ENCODE peak calls at places on chromosome 6, in six cellular contexts. E, Z, X, J, P and B are unnamed samples.
A peak's percentile ranks its signal among the peaks of the same experiment; 100 is the strongest.

GRCh38 chr6:98416027-98416426 is 418.3 kb upstream of the POU3F2 start:
- DNase-seq in P (no peak), Z (no peak), E (no peak), X (no peak), J (no peak), B (peak; percentile 20)

GRCh38 chr6:43172127-43173007 is 1.3 kb downstream of the SRF start:
- DNase-seq in E (peak; percentile 24), Z (peak; percentile 27), X (no peak), P (no peak), J (peak; percentile 29), B (peak; percentile 74)

GRCh38 chr6:156731436-156731835 is 45.7 kb upstream of the ARID1B start:
- DNase-seq in P (no peak), Z (peak; percentile 86), E (peak; percentile 12), X (no peak), J (no peak), B (no peak)

GRCh38 chr6:168367285-168367720 is 47.7 kb upstream of the DACT2 start:
- DNase-seq in J (no peak), E (no peak), X (no peak), P (no peak), Z (no peak), B (no peak)

GRCh38 chr6:41228616-41229015 is 467 bp downstream of the TREML4 start:
- DNase-seq in E (peak; percentile 37), P (no peak), X (no peak), Z (no peak), J (no peak), B (no peak)

GRCh38 chr6:166500246-166500645 is 86.2 kb downstream of the RAMACL start:
- DNase-seq in E (no peak), X (no peak), P (no peak), Z (no peak), J (no peak), B (peak; percentile 91)

GRCh38 chr6:165858571-165858970 is 195.5 kb upstream of the PDE10A start:
- DNase-seq in X (no peak), P (no peak), Z (peak; percentile 44), E (peak; percentile 43), J (no peak), B (no peak)

GRCh38 chr6:2641044-2641673 is 109.6 kb downstream of the MYLK4 start:
- DNase-seq in P (no peak), J (no peak), X (no peak), Z (no peak), E (no peak), B (no peak)

GRCh38 chr6:73353636-73354388 is at the start of gene DPPA5:
- DNase-seq in E (no peak), Z (no peak), X (no peak), J (no peak), P (no peak), B (no peak)

GRCh38 chr6:151649835-151650234 is 156.0 kb downstream of the CCDC170 start:
- DNase-seq in P (no peak), J (peak; percentile 43), Z (no peak), X (no peak), E (no peak), B (no peak)

GRCh38 chr6:33620584-33621395 is at the start of gene ITPR3:
- DNase-seq in Z (peak; percentile 27), P (peak; percentile 28), X (no peak), J (no peak), E (peak; percentile 66), B (peak; percentile 86)

GRCh38 chr6:5094327-5094726 is 9.2 kb downstream of the PPP1R3G start:
- DNase-seq in X (no peak), J (no peak), E (no peak), Z (peak; percentile 98), P (no peak), B (no peak)

GRCh38 chr6:142331075-142331551 is 29.3 kb downstream of the ADGRG6 start:
- DNase-seq in P (no peak), X (no peak), Z (peak; percentile 84), E (no peak), J (peak; percentile 100), B (no peak)

GRCh38 chr6:2111162-2111677 is 134.2 kb downstream of the GMDS start:
- DNase-seq in E (peak; percentile 6), J (no peak), Z (peak; percentile 89), X (no peak), P (peak; percentile 27), B (no peak)

GRCh38 chr6:5085638-5086293 is 625 bp downstream of the PPP1R3G start:
- DNase-seq in E (peak; percentile 31), X (no peak), J (no peak), Z (peak; percentile 30), P (no peak), B (peak; percentile 76)

GRCh38 chr6:137763861-137764260 is 103.2 kb upstream of the TNFAIP3 start:
- DNase-seq in P (no peak), Z (no peak), X (no peak), E (no peak), J (no peak), B (no peak)

GRCh38 chr6:77683515-77683914 is 30.7 kb downstream of the MEI4 start:
- DNase-seq in P (no peak), J (no peak), E (no peak), X (no peak), Z (no peak), B (no peak)

GRCh38 chr6:62150048-62150663 is 135.9 kb downstream of the KHDRBS2 start:
- DNase-seq in J (peak; percentile 72), E (peak; percentile 32), P (no peak), Z (peak; percentile 0), X (no peak), B (peak; percentile 29)

GRCh38 chr6:31057426-31058003 is 47.2 kb downstream of the MUC22 start:
- DNase-seq in J (no peak), Z (peak; percentile 63), E (no peak), P (no peak), X (no peak), B (no peak)

GRCh38 chr6:89085409-89086012 is 5.0 kb downstream of the PNRC1 start:
- DNase-seq in Z (no peak), X (no peak), J (no peak), E (no peak), P (no peak), B (no peak)

GRCh38 chr6:5214570-5215052 is 46.1 kb downstream of the LYRM4 start:
- DNase-seq in Z (peak; percentile 78), J (peak; percentile 25), P (no peak), E (peak; percentile 25), X (peak; percentile 41), B (peak; percentile 54)

GRCh38 chr6:122059918-122060317 is 339.5 kb upstream of the HSF2 start:
- DNase-seq in Z (no peak), J (no peak), X (no peak), E (no peak), P (no peak), B (peak; percentile 5)

GRCh38 chr6:44738652-44739141 is 351.2 kb downstream of the CDC5L start:
- DNase-seq in E (peak; percentile 10), X (no peak), P (peak; percentile 68), Z (peak; percentile 16), J (no peak), B (no peak)
- H3K27ac ChIP-seq in E (no peak overlapping the region), X (no peak overlapping the region), P (peak overlapping the region; percentile 67), Z (no peak overlapping the region), J (no peak overlapping the region), B (no peak overlapping the region)

DNA sequence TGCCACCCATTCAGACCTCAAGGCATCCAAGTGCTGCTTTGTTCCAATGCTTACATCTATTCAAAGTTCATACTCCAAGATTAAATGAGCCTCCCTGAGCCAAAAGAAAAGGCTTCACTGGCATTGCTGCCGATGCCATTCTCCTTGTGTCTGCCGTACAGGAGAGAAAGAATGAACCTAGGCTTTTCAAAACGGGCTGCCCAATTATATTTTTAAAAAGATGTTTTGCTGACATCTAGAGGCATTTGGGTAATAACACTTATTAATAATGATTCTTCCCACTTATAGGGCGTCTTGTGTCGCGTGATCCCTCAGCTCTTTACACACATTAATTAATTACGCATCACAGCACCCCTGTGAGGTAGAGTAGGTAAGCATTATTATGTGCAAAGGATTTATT is 545.6 kb downstream of the PKHD1 start:
- DNase-seq in E (no peak), X (no peak), P (no peak), J (no peak), Z (no peak), B (peak; percentile 5)
- TF ChIP-seq RFX5 in E (no peak), X (no peak), P (no peak), J (no peak), Z (no peak), B (no peak)

GRCh38 chr6:16319813-16320532 is 81.6 kb downstream of the GMPR start:
- DNase-seq in E (peak; percentile 15), X (no peak), J (no peak), P (peak; percentile 59), Z (peak; percentile 98), B (no peak)

GRCh38 chr6:16316741-16317251 is 78.4 kb downstream of the GMPR start:
- DNase-seq in P (no peak), Z (peak; percentile 89), E (peak; percentile 26), X (no peak), J (peak; percentile 49), B (peak; percentile 72)

GRCh38 chr6:16318953-16319720 is 80.8 kb downstream of the GMPR start:
- DNase-seq in P (no peak), J (no peak), X (no peak), E (no peak), Z (no peak), B (no peak)

GRCh38 chr6:16320533-16321340 is 82.3 kb downstream of the GMPR start:
- DNase-seq in J (no peak), E (no peak), P (no peak), Z (peak; percentile 91), X (no peak), B (no peak)

DNA sequence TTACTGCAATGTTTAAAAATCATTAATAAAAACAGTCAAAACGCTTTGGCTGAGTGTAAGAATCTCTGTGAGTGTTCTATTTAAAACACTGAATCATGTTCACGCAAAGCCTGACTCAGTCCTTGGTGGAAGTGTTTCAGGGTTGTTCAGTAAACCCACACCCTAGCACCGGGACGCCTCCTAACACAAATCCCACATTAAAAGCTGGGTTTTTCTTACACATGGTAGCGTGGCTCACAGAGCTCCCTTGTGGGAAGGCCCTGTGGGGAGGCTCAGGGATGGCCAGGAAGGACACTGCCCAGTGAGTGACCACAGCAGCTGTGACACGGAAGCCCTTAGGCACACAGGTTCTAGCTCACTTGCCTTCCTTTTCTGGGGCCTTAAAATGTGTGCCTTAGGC is 80.2 kb downstream of the GMPR start:
- DNase-seq in X (no peak), J (no peak), P (no peak), Z (peak; percentile 90), E (no peak), B (no peak)
- H3K27ac ChIP-seq in X (no peak overlapping the region), J (no peak overlapping the region), P (no peak overlapping the region), Z (peak overlapping the region; percentile 62), E (no peak overlapping the region), B (no peak overlapping the region)

DNA sequence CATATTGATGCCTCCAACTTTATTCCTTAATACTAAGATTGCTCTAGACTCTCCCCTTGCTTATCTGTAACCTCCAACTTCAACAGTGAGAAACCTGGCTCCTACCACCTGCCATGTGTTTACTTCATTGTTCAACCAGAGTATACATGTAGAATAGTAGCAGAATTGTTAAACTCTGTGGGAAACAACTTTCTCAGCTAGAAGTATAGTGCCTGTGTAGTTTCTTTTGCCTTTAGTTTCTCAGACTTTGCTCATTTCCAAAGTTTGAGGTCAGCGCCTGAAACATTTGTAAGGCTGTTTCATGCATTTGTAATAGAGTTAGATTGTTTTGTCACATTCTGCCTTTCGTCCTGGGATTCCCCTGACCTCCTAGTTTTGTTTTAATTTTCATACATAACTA is 34.9 kb upstream of the HECA start:
- DNase-seq in P (peak; percentile 57), X (no peak), E (no peak), J (no peak), Z (no peak), B (no peak)
- TF ChIP-seq RFX5 in P (no peak), X (no peak), E (no peak), J (no peak), Z (no peak), B (no peak)

GRCh38 chr6:13292774-13293173 is 35.6 kb downstream of the TBC1D7 start:
- DNase-seq in Z (no peak), P (no peak), E (no peak), X (no peak), J (no peak), B (no peak)
- H3K27ac ChIP-seq in Z (no peak overlapping the region), P (no peak overlapping the region), E (no peak overlapping the region), X (no peak overlapping the region), J (no peak overlapping the region), B (no peak overlapping the region)